ENCODE peak calls at places on chromosome 17, in seven cellular contexts. S is NCI-H1105 treated with DMSO at 0.1 percent for 48 hours; W is amniotic stem cell; R is stimulated activated effector memory CD8-positive, alpha-beta T cell treated with anti-CD3 and anti-CD28 coated beads, Interleukin-12 subunit alpha, Interleukin-12 subunit beta, amount 100 ng/mL, for 72 hours; X is stimulated activated CD8-positive, alpha-beta memory T cell treated with anti-CD3 and anti-CD28 coated beads, Interleukin-4, amount 100 ng/mL, for 4 hours; D is stimulated activated naive CD4-positive, alpha-beta T cell treated with Interleukin-2 at 50 U/mL for 16 hours; P is stimulated activated CD4-positive, alpha-beta T cell treated with anti-CD3 and anti-CD28 coated beads, Interleukin-4, amount 100 ng/mL, for 4 hours. C is an unnamed sample.

GRCh38 chr17:78995022-78995760 is 14.4 kb downstream of the CANT1 start:
- DNase-seq in S (no peak), W (no peak), R (no peak), X (no peak), D (no peak), P (no peak), C (no peak)

GRCh38 chr17:3012926-3013581 is 50.4 kb downstream of the OR1D5 start:
- DNase-seq in S (peak; percentile 9), W (no peak), R (peak; percentile 69), X (peak; percentile 19), D (peak; percentile 25), P (peak; percentile 40), C (peak; percentile 32)

GRCh38 chr17:7440113-7440822 is 956 bp downstream of the FGF11 start:
- DNase-seq in S (peak; percentile 75), W (no peak), R (peak; percentile 65), X (no peak), D (peak; percentile 9), P (peak; percentile 25), C (peak; percentile 31)

GRCh38 chr17:42475121-42475520 is 16.4 kb downstream of the ATP6V0A1 start:
- DNase-seq in S (no peak), W (no peak), R (no peak), X (no peak), D (no peak), P (no peak), C (no peak)

GRCh38 chr17:81576621-81577277 is 24.6 kb upstream of the FAAP100 start:
- DNase-seq in S (no peak), W (peak; percentile 60), R (no peak), X (no peak), D (no peak), P (no peak), C (no peak)

GRCh38 chr17:69558796-69559195 is 144.3 kb downstream of the MAP2K6 start:
- DNase-seq in S (no peak), W (no peak), R (no peak), X (no peak), D (no peak), P (no peak), C (no peak)

GRCh38 chr17:64622931-64623654 is 39.0 kb downstream of the SMURF2 start:
- DNase-seq in S (no peak), W (peak; percentile 57), R (no peak), X (no peak), D (no peak), P (no peak), C (no peak)

GRCh38 chr17:12993631-12994030 is 24.2 kb downstream of the ELAC2 start:
- DNase-seq in S (no peak), W (no peak), R (no peak), X (no peak), D (no peak), P (no peak), C (no peak)